ENCODE peak calls at places on chromosomes 4 and X, in seven cellular contexts. X is endothelial cell of umbilical vein, E is heart left ventricle, D is sigmoid colon, B is uterus, U is ovary, Y is GM12892. P is an unnamed sample.

GRCh38 chrX:106159861-106160282 is 8.2 kb upstream of the PWWP3B start:
- DNase-seq in D (no peak), Y (no peak), U (no peak), B (no peak), E (no peak), X (no peak), P (no peak)

GRCh38 chr4:146976145-146976544 is 30.5 kb upstream of the TTC29 start:
- DNase-seq in B (no peak), D (no peak), Y (no peak), U (no peak), X (peak; percentile 58), E (no peak), P (no peak)

GRCh38 chr4:38560763-38561558 is 103.0 kb upstream of the KLF3 start:
- DNase-seq in D (no peak), X (no peak), E (no peak), B (no peak), Y (peak; percentile 22), U (no peak), P (no peak)

GRCh38 chrX:51053741-51054140 is 143.2 kb downstream of the BMP15 start:
- DNase-seq in X (no peak), E (no peak), B (no peak), U (no peak), Y (no peak), D (no peak), P (no peak)

GRCh38 chr4:141686146-141686775 is 49.9 kb downstream of the IL15 start:
- DNase-seq in Y (no peak), D (no peak), E (no peak), U (no peak), X (peak; percentile 70), B (no peak), P (no peak)

GRCh38 chr4:144666539-144667175 is 20.7 kb downstream of the HHIP start:
- DNase-seq in U (no peak), X (peak; percentile 66), D (no peak), B (no peak), E (no peak), Y (no peak), P (no peak)

GRCh38 chr4:139912423-139912822 is 241.6 kb downstream of the MAML3 start:
- DNase-seq in U (no peak), Y (no peak), X (no peak), B (no peak), E (no peak), D (no peak), P (no peak)

GRCh38 chr4:155742310-155743015 is 16.4 kb upstream of the GUCY1B1 start:
- DNase-seq in E (no peak), D (no peak), B (no peak), Y (no peak), X (no peak), U (no peak), P (no peak)

GRCh38 chr4:14329228-14329627 is 673.1 kb upstream of the CPEB2 start:
- DNase-seq in E (no peak), B (no peak), Y (no peak), D (no peak), U (no peak), X (no peak), P (no peak)

GRCh38 chr4:156536661-156537060 is 434.9 kb downstream of the PDGFC start:
- DNase-seq in D (no peak), X (no peak), E (no peak), B (peak; percentile 19), Y (no peak), U (no peak), P (no peak)

GRCh38 chr4:88792821-88793220 is 95.2 kb upstream of the NAP1L5 start:
- DNase-seq in D (no peak), U (no peak), B (no peak), X (peak; percentile 10), E (no peak), Y (no peak), P (no peak)

GRCh38 chr4:87461281-87461700 is 38.9 kb downstream of the NUDT9 start:
- DNase-seq in X (no peak), U (no peak), E (no peak), B (no peak), D (no peak), Y (no peak), P (no peak)

GRCh38 chr4:95415346-95415771 is 133.4 kb downstream of the UNC5C start:
- DNase-seq in D (no peak), E (no peak), X (no peak), U (no peak), Y (no peak), B (no peak), P (no peak)

GRCh38 chrX:152445926-152446325 is 5.2 kb downstream of the GABRA3 start:
- DNase-seq in E (no peak), U (no peak), D (no peak), B (no peak), Y (no peak), X (no peak), P (no peak)

GRCh38 chrX:112832481-112833095 is 8.0 kb downstream of the AMOT start:
- DNase-seq in D (no peak), U (no peak), E (no peak), Y (no peak), X (no peak), B (no peak), P (no peak)

GRCh38 chr4:65416875-65417274 is 253.4 kb downstream of the EPHA5 start:
- DNase-seq in E (peak; percentile 36), B (no peak), U (no peak), X (peak; percentile 80), Y (no peak), D (no peak), P (no peak)

GRCh38 chr4:152673489-152673888 is 6.3 kb downstream of the TMEM154 start:
- DNase-seq in B (no peak), Y (no peak), D (no peak), E (no peak), U (no peak), X (no peak), P (no peak)

GRCh38 chr4:961651-962230 is 11.6 kb downstream of the DGKQ start:
- DNase-seq in X (no peak), B (no peak), U (no peak), Y (no peak), D (peak; percentile 65), E (no peak), P (no peak)

GRCh38 chr4:8157496-8157895 is 1.1 kb downstream of the ABLIM2 start:
- DNase-seq in B (peak; percentile 31), X (no peak), D (no peak), Y (no peak), U (no peak), E (peak; percentile 76), P (no peak)

GRCh38 chr4:8159522-8160232 is 1.1 kb upstream of the ABLIM2 start:
- DNase-seq in B (no peak), X (no peak), E (no peak), D (no peak), Y (no peak), U (no peak), P (no peak)

GRCh38 chr4:8160233-8160560 is 1.6 kb upstream of the ABLIM2 start:
- DNase-seq in Y (no peak), B (no peak), E (no peak), U (no peak), X (no peak), D (no peak), P (no peak)

GRCh38 chr4:8157944-8158709 is 486 bp downstream of the ABLIM2 start:
- DNase-seq in Y (no peak), E (no peak), B (peak; percentile 28), X (no peak), U (peak; percentile 52), D (no peak), P (no peak)

DNA sequence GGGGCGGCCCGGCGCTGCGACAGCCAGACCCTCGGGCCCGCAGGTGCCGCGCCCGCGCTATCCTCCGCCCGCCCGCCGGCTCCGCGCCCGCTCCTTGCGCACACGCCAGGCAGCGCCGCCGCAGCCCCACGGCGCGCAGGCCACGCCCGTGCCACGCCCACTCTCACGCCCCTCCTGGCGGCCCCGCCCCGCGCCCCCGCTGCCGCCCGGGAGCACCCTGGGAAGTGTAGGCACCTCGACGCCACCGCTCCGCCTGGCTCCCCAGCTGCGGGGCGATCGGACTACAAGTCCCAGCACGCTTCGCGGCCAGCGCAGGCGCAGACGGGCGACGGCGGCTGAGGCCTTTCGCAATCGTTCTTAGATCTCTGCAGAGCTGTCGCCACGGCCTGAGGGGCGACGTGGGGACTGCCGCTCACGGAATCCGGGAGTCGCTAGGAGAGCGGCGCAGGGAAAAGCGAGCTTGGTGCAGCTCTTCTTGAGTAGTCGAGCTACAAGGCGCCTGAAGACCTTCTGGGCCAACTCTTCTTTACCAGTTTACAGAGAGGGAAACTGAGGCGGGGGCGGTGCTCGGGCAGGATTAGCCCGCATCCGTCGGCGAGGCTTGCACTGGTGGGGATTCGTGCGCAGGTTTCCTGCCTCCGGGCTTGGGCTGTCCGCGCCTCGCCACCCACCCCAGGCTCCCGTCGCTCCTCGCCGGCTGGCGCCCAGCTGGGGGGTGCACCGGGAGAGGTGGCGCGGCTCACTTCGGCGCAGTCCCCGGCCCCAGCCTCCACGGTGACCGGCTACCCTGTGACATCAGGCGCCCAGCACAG is at the start of gene ABLIM2:
- DNase-seq in U (peak; percentile 98), Y (peak; percentile 95), X (peak; percentile 97), B (peak; percentile 99), E (peak; percentile 98), D (peak; percentile 99), P (peak; percentile 99)
- TF ChIP-seq POLR2A in U (peak; percentile 36), Y (peak; percentile 52), X (peak; percentile 59), B (peak; percentile 86), E (peak; percentile 14), D (peak; percentile 52), P (no peak)

GRCh38 chr4:8428288-8429097 is 12.0 kb downstream of the ACOX3 start:
- DNase-seq in U (peak; percentile 92), X (peak; percentile 85), D (peak; percentile 94), Y (peak; percentile 90), E (peak; percentile 90), B (peak; percentile 90), P (peak; percentile 80)
- TF ChIP-seq POLR2A in U (peak; percentile 22), X (peak; percentile 76), D (peak; percentile 63), Y (peak; percentile 74), E (no peak), B (peak; percentile 75), P (no peak)

GRCh38 chr4:100189820-100190642 is at the start of gene DDIT4L:
- DNase-seq in E (peak; percentile 45), B (peak; percentile 29), U (peak; percentile 58), D (peak; percentile 73), X (peak; percentile 42), Y (no peak), P (peak; percentile 88)
- TF ChIP-seq POLR2A in E (no peak), B (no peak), U (no peak), D (no peak), X (no peak), Y (no peak), P (no peak)

DNA sequence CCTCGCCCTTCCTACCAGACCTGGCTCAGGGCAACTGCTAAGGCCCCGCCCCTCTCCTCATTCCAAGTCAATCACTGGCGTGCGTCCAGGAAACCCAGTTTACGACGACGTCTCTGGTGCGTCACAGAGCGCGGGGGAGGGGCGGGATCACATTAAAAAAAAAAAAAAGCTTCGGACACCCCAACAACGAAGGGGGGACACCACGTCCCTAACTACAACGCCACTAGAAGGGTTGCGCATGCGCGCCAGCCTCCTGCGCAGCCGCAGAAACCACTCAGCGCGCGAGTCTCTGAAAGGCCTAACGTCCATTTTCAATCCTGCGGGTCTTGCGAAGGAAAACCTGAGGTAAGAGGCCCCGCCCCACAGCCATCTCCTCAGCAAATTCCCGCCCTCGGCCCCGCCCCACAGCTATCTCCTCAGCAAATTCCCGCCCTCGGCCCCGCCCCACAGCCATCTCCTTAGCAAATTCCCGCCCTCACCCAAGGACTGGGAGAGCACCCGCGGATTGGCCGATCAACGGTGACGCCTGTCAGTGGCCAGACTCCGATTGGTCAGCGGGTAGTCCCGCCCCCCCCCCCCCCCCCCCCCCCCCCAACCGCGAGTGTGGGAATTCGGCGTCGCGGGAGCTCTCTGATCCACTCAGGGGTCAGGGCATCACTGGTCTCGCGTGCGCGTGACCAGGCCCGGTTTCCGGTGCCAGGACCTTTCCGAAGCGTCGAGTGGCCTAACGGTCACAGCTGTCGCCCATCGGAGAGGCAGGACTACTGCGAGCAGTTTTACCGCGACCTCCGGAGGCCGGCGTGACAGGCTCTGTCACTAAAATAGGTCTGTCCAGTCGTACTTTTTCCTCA is at the start of gene SCML1:
- DNase-seq in D (peak; percentile 99), B (peak; percentile 95), U (peak; percentile 98), X (peak; percentile 97), Y (peak; percentile 14), E (peak; percentile 96), P (peak; percentile 97)
- TF ChIP-seq POLR2A in D (peak; percentile 69), B (peak; percentile 62), U (peak; percentile 80), X (no peak), Y (no peak), E (no peak), P (no peak)

P was measured in lower leg skin.